ENCODE peak calls at places on chromosomes 12 and 14, in eight cellular contexts. U is lower leg skin, E is Kasumi-1, K is T follicular helper cell, C is MM.1S, O is AG04449, W is DMS53, N is left ventricle myocardium inferior. H is an unnamed sample.

GRCh38 chr12:31210104-31210503 is 115.8 kb downstream of the SINHCAF start:
- DNase-seq in K (no peak), E (no peak), U (no peak), O (no peak), N (no peak), C (no peak), W (no peak), H (no peak)

GRCh38 chr12:12562016-12562483 is 613 bp downstream of the DUSP16 start:
- DNase-seq in C (peak; percentile 30), E (no peak), K (peak; percentile 18), N (peak; percentile 39), O (no peak), U (no peak), W (peak; percentile 84), H (peak; percentile 33)

GRCh38 chr12:123065666-123066457 is 85.0 kb downstream of the PITPNM2 start:
- DNase-seq in K (no peak), E (no peak), U (no peak), O (no peak), C (no peak), N (no peak), W (peak; percentile 24), H (no peak)

GRCh38 chr14:96999654-97000155 is 202.5 kb downstream of the VRK1 start:
- DNase-seq in U (peak; percentile 68), W (no peak), N (no peak), E (no peak), C (no peak), O (no peak), K (no peak), H (no peak)

GRCh38 chr12:53596920-53597363 is 29.2 kb downstream of the ATF7 start:
- DNase-seq in E (no peak), W (no peak), O (peak; percentile 17), C (no peak), N (no peak), U (no peak), K (no peak), H (no peak)

GRCh38 chr12:4287325-4288290 is 14.0 kb downstream of the CCND2 start:
- DNase-seq in N (no peak), E (no peak), C (no peak), W (no peak), K (no peak), U (no peak), O (no peak), H (peak; percentile 67)

GRCh38 chr12:54734196-54734950 is 86.2 kb upstream of the DCD start:
- DNase-seq in K (no peak), O (no peak), C (no peak), E (no peak), N (no peak), U (no peak), W (peak; percentile 44), H (no peak)

GRCh38 chr14:103067231-103067954 is 10.0 kb upstream of the CDC42BPB start:
- DNase-seq in N (no peak), O (no peak), U (no peak), K (no peak), W (no peak), C (no peak), E (no peak), H (peak; percentile 92)

GRCh38 chr14:91405241-91405721 is 12.3 kb downstream of the CCDC88C start:
- DNase-seq in N (no peak), O (no peak), U (no peak), C (no peak), K (peak; percentile 61), W (no peak), E (no peak), H (no peak)

GRCh38 chr12:8554451-8555195 is 13.9 kb upstream of the CLEC4E start:
- DNase-seq in W (peak; percentile 34), C (no peak), O (no peak), N (no peak), K (no peak), E (no peak), U (no peak), H (peak; percentile 79)

GRCh38 chr12:118034429-118035193 is 18.1 kb downstream of the RFC5 start:
- DNase-seq in N (no peak), K (no peak), E (no peak), O (no peak), U (no peak), W (peak; percentile 79), C (peak; percentile 6), H (peak; percentile 53)

GRCh38 chr14:91254456-91254855 is 10.0 kb upstream of the GPR68 start:
- DNase-seq in U (no peak), W (no peak), N (no peak), O (no peak), K (no peak), C (no peak), E (no peak), H (no peak)

GRCh38 chr12:106251636-106252035 is 3.8 kb upstream of the CKAP4 start:
- DNase-seq in U (no peak), C (no peak), O (no peak), K (no peak), E (no peak), N (no peak), W (no peak), H (peak; percentile 6)

GRCh38 chr12:51238037-51238509 is 553 bp upstream of the DAZAP2 start:
- DNase-seq in O (no peak), C (peak; percentile 71), W (peak; percentile 80), N (no peak), K (no peak), E (no peak), U (peak; percentile 86), H (peak; percentile 38)

GRCh38 chr12:90015228-90015627 is 306.6 kb upstream of the ATP2B1 start:
- DNase-seq in O (no peak), U (no peak), N (no peak), K (no peak), E (no peak), W (no peak), C (no peak), H (no peak)

GRCh38 chr14:103562135-103562384 is 397 bp downstream of the BAG5 start:
- DNase-seq in W (peak; percentile 65), K (no peak), O (no peak), E (no peak), C (no peak), N (peak; percentile 58), U (no peak), H (no peak)

GRCh38 chr12:51222461-51222860 is 4.6 kb upstream of the POU6F1 start:
- DNase-seq in N (no peak), W (no peak), O (no peak), C (no peak), U (no peak), K (no peak), E (no peak), H (peak; percentile 63)

GRCh38 chr12:68102163-68102562 is 57.4 kb downstream of the IFNG start:
- DNase-seq in C (no peak), U (no peak), W (peak; percentile 93), N (no peak), O (no peak), K (no peak), E (no peak), H (no peak)

GRCh38 chr14:22007278-22008097 is 333.9 kb upstream of the OR4E1 start:
- DNase-seq in O (no peak), W (no peak), C (no peak), E (no peak), U (no peak), K (no peak), N (no peak), H (no peak)

GRCh38 chr14:96824283-96824682 is 27.1 kb downstream of the VRK1 start:
- DNase-seq in E (no peak), K (no peak), W (no peak), N (no peak), C (no peak), O (peak; percentile 37), U (no peak), H (peak; percentile 73)

GRCh38 chr12:83196694-83197350 is 510.1 kb downstream of the TMTC2 start:
- DNase-seq in O (no peak), E (no peak), W (no peak), K (no peak), N (no peak), U (no peak), C (no peak), H (no peak)

GRCh38 chr12:14962797-14963196 is 1.4 kb upstream of the ARHGDIB start:
- DNase-seq in W (no peak), C (no peak), U (no peak), O (no peak), N (no peak), E (no peak), K (no peak), H (no peak)

GRCh38 chr12:101414533-101415119 is 7.1 kb upstream of the ARL1 start:
- DNase-seq in N (no peak), K (no peak), U (no peak), E (peak; percentile 48), O (no peak), W (peak; percentile 84), C (peak; percentile 75), H (peak; percentile 65)

GRCh38 chr14:101727611-101728010 is 33.9 kb upstream of the PPP2R5C start:
- DNase-seq in N (no peak), C (no peak), E (no peak), W (no peak), O (no peak), U (no peak), K (no peak), H (no peak)

GRCh38 chr14:20714593-20715250 is 26.2 kb downstream of the ANG start:
- DNase-seq in E (no peak), O (no peak), U (peak; percentile 96), W (no peak), N (peak; percentile 77), C (no peak), K (no peak), H (peak; percentile 78)

GRCh38 chr12:129873458-129873857 is 30.4 kb downstream of the TMEM132D start:
- DNase-seq in U (no peak), O (no peak), W (no peak), N (no peak), E (no peak), C (no peak), K (no peak), H (no peak)

GRCh38 chr12:24488091-24488596 is 460.8 kb downstream of the BCAT1 start:
- DNase-seq in E (no peak), N (no peak), O (no peak), W (peak; percentile 100), C (no peak), U (no peak), K (no peak), H (peak; percentile 64)

GRCh38 chr12:92030618-92031017 is 115.0 kb downstream of the BTG1 start:
- DNase-seq in E (peak; percentile 32), U (no peak), N (no peak), C (peak; percentile 41), W (peak; percentile 47), K (peak; percentile 50), O (no peak), H (no peak)

GRCh38 chr12:124928095-124928911 is 13.9 kb upstream of the UBC start:
- DNase-seq in K (no peak), C (no peak), O (no peak), N (peak; percentile 75), U (peak; percentile 95), E (no peak), W (no peak), H (peak; percentile 99)

H was measured in kidney tubule cell.